ENCODE peak calls at places on chromosomes 13 and 19, in five cellular contexts. One of them, this sample, is unnamed.

GRCh38 chr13:100550433-100550832 is 38.2 kb downstream of the GGACT start:
- DNase-seq in PC-9: no peak
- DNase-seq in Calu3: no peak
- DNase-seq in NB4: no peak
- DNase-seq in fibroblast of pulmonary artery: peak
- DNase-seq in this sample: no peak

GRCh38 chr19:47106819-47107200 is 6.8 kb downstream of the ZC3H4 start:
- DNase-seq in PC-9: no peak
- DNase-seq in Calu3: no peak
- DNase-seq in NB4: peak
- DNase-seq in fibroblast of pulmonary artery: peak
- DNase-seq in this sample: no peak

GRCh38 chr19:48341006-48341405 is 15.7 kb downstream of the EMP3 start:
- DNase-seq in PC-9: peak
- DNase-seq in Calu3: no peak
- DNase-seq in NB4: peak
- DNase-seq in fibroblast of pulmonary artery: peak
- DNase-seq in this sample: no peak

GRCh38 chr19:51771369-51771768 is 10.4 kb downstream of the FPR2 start:
- DNase-seq in PC-9: no peak
- DNase-seq in Calu3: no peak
- DNase-seq in NB4: peak
- DNase-seq in fibroblast of pulmonary artery: peak
- DNase-seq in this sample: no peak

GRCh38 chr13:110132178-110132975 is 174.6 kb downstream of the COL4A1 start:
- DNase-seq in PC-9: no peak
- DNase-seq in Calu3: no peak
- DNase-seq in NB4: peak
- DNase-seq in fibroblast of pulmonary artery: no peak
- DNase-seq in this sample: no peak

GRCh38 chr13:113976711-113977684 is 3.1 kb upstream of the C13orf46 start:
- DNase-seq in PC-9: peak
- DNase-seq in Calu3: peak
- DNase-seq in NB4: no peak
- DNase-seq in fibroblast of pulmonary artery: peak
- DNase-seq in this sample: no peak

GRCh38 chr19:29841559-29842367 is 30.0 kb downstream of the CCNE1 start:
- DNase-seq in PC-9: peak
- DNase-seq in Calu3: peak
- DNase-seq in NB4: no peak
- DNase-seq in fibroblast of pulmonary artery: peak
- DNase-seq in this sample: no peak

GRCh38 chr19:35000647-35001501 is 751 bp downstream of the GRAMD1A start:
- DNase-seq in PC-9: no peak
- DNase-seq in Calu3: peak
- DNase-seq in NB4: peak
- DNase-seq in fibroblast of pulmonary artery: peak
- DNase-seq in this sample: peak

GRCh38 chr13:98368019-98368418 is 190.9 kb upstream of the RNF113B start:
- DNase-seq in PC-9: peak
- DNase-seq in Calu3: no peak
- DNase-seq in NB4: no peak
- DNase-seq in fibroblast of pulmonary artery: no peak
- DNase-seq in this sample: no peak

GRCh38 chr13:36275190-36276002 is 22.2 kb downstream of the CCDC169 start:
- DNase-seq in PC-9: peak
- DNase-seq in Calu3: peak
- DNase-seq in NB4: peak
- DNase-seq in fibroblast of pulmonary artery: peak
- DNase-seq in this sample: peak

GRCh38 chr19:6076675-6077463 is 33.4 kb downstream of the RFX2 start:
- DNase-seq in PC-9: peak
- DNase-seq in Calu3: no peak
- DNase-seq in NB4: no peak
- DNase-seq in fibroblast of pulmonary artery: peak
- DNase-seq in this sample: no peak

GRCh38 chr13:98297043-98297442 is 120.0 kb upstream of the RNF113B start:
- DNase-seq in PC-9: no peak
- DNase-seq in Calu3: no peak
- DNase-seq in NB4: no peak
- DNase-seq in fibroblast of pulmonary artery: no peak
- DNase-seq in this sample: no peak

GRCh38 chr13:106099765-106100164 is 435.7 kb downstream of the EFNB2 start:
- DNase-seq in PC-9: no peak
- DNase-seq in Calu3: no peak
- DNase-seq in NB4: no peak
- DNase-seq in fibroblast of pulmonary artery: no peak
- DNase-seq in this sample: no peak

DNA sequence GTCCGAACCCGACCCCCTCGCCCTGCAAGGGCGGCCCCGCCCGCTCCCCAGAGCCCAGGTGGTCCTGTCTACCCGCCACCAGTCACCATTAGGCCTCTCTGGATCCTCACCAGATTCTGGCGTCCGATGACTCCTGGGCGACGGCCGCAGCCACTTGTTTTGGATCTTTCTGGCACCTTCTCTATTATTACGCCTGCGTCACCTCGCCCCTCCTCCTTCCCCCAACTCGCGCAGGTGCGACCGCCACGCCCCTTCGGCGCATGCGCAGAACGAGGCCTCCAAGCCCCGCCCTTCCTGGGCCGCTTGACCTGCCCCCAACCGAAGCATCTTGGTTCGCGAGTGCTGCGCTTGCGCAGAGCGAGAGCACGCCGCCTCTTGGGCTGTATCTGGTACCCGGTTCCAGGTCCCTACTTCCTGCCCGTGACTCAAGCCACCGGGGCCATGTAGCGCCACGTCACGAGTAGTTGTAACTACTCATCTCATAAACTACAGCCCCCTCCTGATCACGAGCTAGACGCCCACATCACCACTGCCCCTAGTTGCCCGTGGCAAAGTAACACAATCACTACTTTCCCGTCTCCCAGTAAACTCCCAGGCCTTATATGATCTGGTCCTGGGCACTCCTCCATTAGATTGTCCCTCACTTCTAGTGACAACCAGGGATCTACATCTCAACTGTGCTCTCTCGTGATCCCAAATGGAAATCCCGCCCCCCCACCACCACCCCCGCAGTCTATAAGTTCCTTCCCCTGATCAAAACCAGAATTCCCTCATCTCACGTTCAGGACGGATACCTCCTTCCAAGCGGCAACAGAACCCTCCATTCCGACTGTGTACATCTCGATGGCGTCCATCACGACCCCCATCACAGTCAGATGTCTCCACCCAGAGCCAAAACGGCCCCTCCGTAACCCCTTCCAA is at the start of gene DEDD2:
- DNase-seq in PC-9: peak
- DNase-seq in Calu3: peak
- DNase-seq in NB4: peak
- DNase-seq in fibroblast of pulmonary artery: peak
- DNase-seq in this sample: peak
- TF ChIP-seq CTCF in PC-9: no peak
- TF ChIP-seq CTCF in Calu3: no peak
- TF ChIP-seq CTCF in NB4: no peak
- TF ChIP-seq CTCF in fibroblast of pulmonary artery: no peak
- TF ChIP-seq CTCF in this sample: no peak

DNA sequence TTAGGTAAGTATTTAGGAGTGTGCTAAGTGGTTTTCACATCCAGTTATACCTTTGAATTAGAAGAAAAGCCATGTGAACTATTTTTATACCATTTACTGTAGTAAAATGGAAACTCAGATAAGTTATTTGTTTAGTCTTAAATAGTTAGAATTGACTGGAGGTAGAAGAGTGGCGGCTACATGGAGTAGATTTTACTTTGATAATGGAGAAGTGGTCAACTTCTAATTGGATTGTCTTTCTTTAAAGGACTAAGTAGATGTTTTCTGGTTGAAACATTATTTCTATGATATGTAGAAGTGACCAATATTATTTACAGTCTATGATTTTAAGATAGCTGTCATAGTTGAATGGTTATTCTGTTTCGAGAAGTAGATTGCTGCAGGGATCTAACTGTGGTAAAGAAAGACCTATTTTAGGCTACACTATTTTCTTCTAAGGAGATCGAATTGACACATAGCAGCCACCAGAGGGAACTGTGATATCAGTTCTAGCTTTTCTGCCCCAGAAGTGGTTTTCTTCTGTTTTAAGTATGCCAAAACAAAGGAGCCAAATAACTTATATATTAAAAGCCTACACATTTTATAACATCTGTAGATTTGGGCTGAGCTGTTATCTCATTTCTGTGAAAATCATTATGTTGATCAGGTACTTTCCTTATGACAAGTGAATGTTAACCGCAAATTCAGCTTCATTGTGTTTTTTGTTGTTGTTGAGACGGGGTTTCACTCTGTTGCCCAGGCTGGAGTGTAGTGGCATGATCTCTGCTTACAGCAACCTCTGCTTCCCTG is 26.1 kb downstream of the ZMYM2 start:
- DNase-seq in PC-9: no peak
- DNase-seq in Calu3: no peak
- DNase-seq in NB4: peak
- DNase-seq in fibroblast of pulmonary artery: peak
- DNase-seq in this sample: no peak
- TF ChIP-seq CTCF in PC-9: peak
- TF ChIP-seq CTCF in Calu3: no peak
- TF ChIP-seq CTCF in NB4: peak
- TF ChIP-seq CTCF in fibroblast of pulmonary artery: peak
- TF ChIP-seq CTCF in this sample: peak

GRCh38 chr13:70960841-70961443 is 852.7 kb upstream of the KLHL1 start:
- DNase-seq in PC-9: no peak
- DNase-seq in Calu3: no peak
- DNase-seq in NB4: peak
- DNase-seq in fibroblast of pulmonary artery: peak
- DNase-seq in this sample: peak
- TF ChIP-seq CTCF in PC-9: peak
- TF ChIP-seq CTCF in Calu3: no peak
- TF ChIP-seq CTCF in NB4: peak
- TF ChIP-seq CTCF in fibroblast of pulmonary artery: peak
- TF ChIP-seq CTCF in this sample: peak

GRCh38 chr19:11284535-11284934 is 11.4 kb upstream of the TSPAN16 start:
- DNase-seq in PC-9: no peak
- DNase-seq in Calu3: no peak
- DNase-seq in NB4: no peak
- DNase-seq in fibroblast of pulmonary artery: no peak
- DNase-seq in this sample: no peak

GRCh38 chr19:11288349-11288748 is 7.6 kb upstream of the TSPAN16 start:
- DNase-seq in PC-9: no peak
- DNase-seq in Calu3: no peak
- DNase-seq in NB4: peak
- DNase-seq in fibroblast of pulmonary artery: peak
- DNase-seq in this sample: no peak

GRCh38 chr19:11291415-11291814 is 4.5 kb upstream of the TSPAN16 start:
- DNase-seq in PC-9: no peak
- DNase-seq in Calu3: no peak
- DNase-seq in NB4: no peak
- DNase-seq in fibroblast of pulmonary artery: no peak
- DNase-seq in this sample: no peak

GRCh38 chr19:11281336-11282049 is 14.5 kb upstream of the TSPAN16 start:
- DNase-seq in PC-9: no peak
- DNase-seq in Calu3: no peak
- DNase-seq in NB4: no peak
- DNase-seq in fibroblast of pulmonary artery: no peak
- DNase-seq in this sample: no peak

GRCh38 chr19:11286312-11286974 is 9.5 kb upstream of the TSPAN16 start:
- DNase-seq in PC-9: no peak
- DNase-seq in Calu3: no peak
- DNase-seq in NB4: peak
- DNase-seq in fibroblast of pulmonary artery: peak
- DNase-seq in this sample: no peak
- TF ChIP-seq CTCF in PC-9: no peak
- TF ChIP-seq CTCF in Calu3: no peak
- TF ChIP-seq CTCF in NB4: no peak
- TF ChIP-seq CTCF in fibroblast of pulmonary artery: peak
- TF ChIP-seq CTCF in this sample: no peak

This sample was measured in endothelial cell.